ENCODE peak calls at places on chromosomes 6 and 20, in four cellular contexts. H is B cell, S is OCI-M1, D is H9. Z is an unnamed sample.

GRCh38 chr6:44976677-44977405 is 351.3 kb upstream of the RUNX2 start:
- DNase-seq in H (no peak), S (peak; percentile 77), D (no peak), Z (no peak)

GRCh38 chr20:19308151-19308550 is 95.7 kb downstream of the SLC24A3 start:
- DNase-seq in S (peak; percentile 17), D (no peak), H (no peak), Z (no peak)

GRCh38 chr6:139533573-139534471 is 159.4 kb upstream of the CITED2 start:
- DNase-seq in S (peak; percentile 83), D (no peak), H (no peak), Z (peak; percentile 90)

GRCh38 chr6:108897371-108897770 is 49.1 kb downstream of the ARMC2 start:
- DNase-seq in S (no peak), H (no peak), D (no peak), Z (peak; percentile 73)

GRCh38 chr20:37932919-37933318 is 30.0 kb downstream of the VSTM2L start:
- DNase-seq in H (no peak), S (no peak), D (no peak), Z (no peak)

GRCh38 chr20:4016349-4017050 is 1.1 kb upstream of the RNF24 start:
- DNase-seq in H (no peak), D (no peak), S (no peak), Z (no peak)

GRCh38 chr20:63151554-63152321 is 64.2 kb downstream of the YTHDF1 start:
- DNase-seq in H (no peak), D (no peak), S (no peak), Z (no peak)

GRCh38 chr6:113802779-113803178 is 54.4 kb upstream of the MARCKS start:
- DNase-seq in D (no peak), H (no peak), S (no peak), Z (no peak)

GRCh38 chr6:142518126-142518525 is 216.3 kb downstream of the ADGRG6 start:
- DNase-seq in D (no peak), H (no peak), S (no peak), Z (no peak)

GRCh38 chr6:79911992-79912391 is 35.4 kb downstream of the ELOVL4 start:
- DNase-seq in S (no peak), H (no peak), D (no peak), Z (no peak)

GRCh38 chr6:112253505-112253841 is 894 bp downstream of the LAMA4 start:
- DNase-seq in H (no peak), S (no peak), D (no peak), Z (no peak)

GRCh38 chr6:137115653-137116052 is 57.8 kb downstream of the IL22RA2 start:
- DNase-seq in D (no peak), S (no peak), H (no peak), Z (no peak)